ENCODE peak calls at places on chromosome 13, in eight cellular contexts. K is stimulated activated CD8-positive, alpha-beta memory T cell treated with anti-CD3 and anti-CD28 coated beads, Interleukin-15, amount 100 ng/mL, for 4 hours; Y is neural crest cell; M is cardiac septum; H is activated naive CD8-positive, alpha-beta T cell treated with anti-CD3 and anti-CD28 coated beads, Interleukin-2, amount 50 U/mL, for 24 hours; L is hypothalamus; R is endodermal cell; E is ureter. N is an unnamed sample.

GRCh38 chr13:106348032-106348431 is 187.4 kb downstream of the EFNB2 start:
- DNase-seq in K (no peak), L (no peak), M (no peak), R (peak; percentile 53), Y (no peak), E (no peak), H (no peak), N (peak; percentile 33)

GRCh38 chr13:55560331-55560730 is 1580.4 kb upstream of the PRR20A start:
- DNase-seq in Y (no peak), E (no peak), L (no peak), M (no peak), K (no peak), R (no peak), H (no peak), N (no peak)

GRCh38 chr13:110642291-110642981 is 27.1 kb downstream of the NAXD start:
- DNase-seq in R (peak; percentile 42), Y (no peak), E (no peak), H (no peak), L (no peak), M (no peak), K (no peak), N (no peak)

GRCh38 chr13:112450567-112451240 is 74.5 kb downstream of the SPACA7 start:
- DNase-seq in Y (no peak), R (no peak), L (no peak), K (no peak), E (no peak), H (no peak), M (peak; percentile 54), N (no peak)

GRCh38 chr13:27293873-27294515 is 23.4 kb downstream of the RASL11A start:
- DNase-seq in K (no peak), E (no peak), H (no peak), M (no peak), R (no peak), L (no peak), Y (no peak), N (no peak)

GRCh38 chr13:110265682-110266430 is 41.1 kb downstream of the COL4A1 start:
- DNase-seq in M (peak; percentile 76), E (peak; percentile 68), R (peak; percentile 42), K (no peak), H (no peak), Y (no peak), L (no peak), N (peak; percentile 48)

GRCh38 chr13:74443623-74444022 is 309.4 kb upstream of the KLF12 start:
- DNase-seq in M (no peak), H (no peak), E (no peak), R (no peak), K (no peak), L (no peak), Y (no peak), N (no peak)

GRCh38 chr13:37306778-37307544 is 201.5 kb upstream of the CSNK1A1L start:
- DNase-seq in R (no peak), E (no peak), Y (no peak), L (no peak), M (no peak), H (no peak), K (no peak), N (no peak)

GRCh38 chr13:114067381-114067885 is 65.0 kb downstream of the RASA3 start:
- DNase-seq in M (no peak), L (no peak), H (peak; percentile 48), K (no peak), E (no peak), R (no peak), Y (no peak), N (no peak)

GRCh38 chr13:46749951-46750350 is 47.0 kb downstream of the ESD start:
- DNase-seq in L (no peak), H (no peak), K (no peak), M (no peak), E (no peak), Y (no peak), R (no peak), N (no peak)

GRCh38 chr13:46172531-46172991 is 9.4 kb downstream of the LCP1 start:
- DNase-seq in E (no peak), H (peak; percentile 42), L (no peak), R (no peak), Y (no peak), K (no peak), M (peak; percentile 77), N (no peak)

GRCh38 chr13:104024416-104025170 is 958.4 kb upstream of the SLC10A2 start:
- DNase-seq in L (no peak), E (no peak), K (no peak), Y (no peak), H (no peak), M (no peak), R (no peak), N (no peak)

GRCh38 chr13:76717092-76717491 is 169.1 kb downstream of the KCTD12 start:
- DNase-seq in L (no peak), E (no peak), H (no peak), K (no peak), M (no peak), R (no peak), Y (no peak), N (no peak)

GRCh38 chr13:44759222-44759721 is 183.1 kb upstream of the TSC22D1 start:
- DNase-seq in E (no peak), K (no peak), H (no peak), L (no peak), R (peak; percentile 49), Y (no peak), M (no peak), N (peak; percentile 21)

GRCh38 chr13:77492982-77493381 is 42.5 kb upstream of the SCEL start:
- DNase-seq in R (no peak), K (no peak), Y (no peak), E (no peak), H (no peak), M (no peak), L (no peak), N (no peak)

GRCh38 chr13:48570225-48570828 is 37.4 kb upstream of the RCBTB2 start:
- DNase-seq in K (no peak), R (no peak), M (peak; percentile 82), H (no peak), L (no peak), Y (no peak), E (no peak), N (no peak)

GRCh38 chr13:67736646-67737420 is 506.7 kb upstream of the PCDH9 start:
- DNase-seq in M (no peak), L (no peak), K (no peak), H (no peak), R (peak; percentile 82), Y (peak; percentile 44), E (no peak), N (peak; percentile 68)

GRCh38 chr13:99757756-99758464 is 213.7 kb downstream of the ZIC5 start:
- DNase-seq in L (no peak), K (no peak), R (no peak), E (no peak), M (no peak), H (no peak), Y (no peak), N (no peak)

GRCh38 chr13:104111031-104111430 is 1044.8 kb upstream of the SLC10A2 start:
- DNase-seq in E (no peak), Y (no peak), H (no peak), K (no peak), M (no peak), L (no peak), R (no peak), N (no peak)

GRCh38 chr13:74464656-74465055 is 330.5 kb upstream of the KLF12 start:
- DNase-seq in E (no peak), L (no peak), R (no peak), H (no peak), M (no peak), K (no peak), Y (no peak), N (no peak)

GRCh38 chr13:101799196-101799595 is 346.7 kb downstream of the ITGBL1 start:
- DNase-seq in K (no peak), L (no peak), R (peak; percentile 60), Y (no peak), E (no peak), H (no peak), M (no peak), N (peak; percentile 5)

GRCh38 chr13:32267836-32268439 is 47.2 kb downstream of the ZAR1L start:
- DNase-seq in E (no peak), L (no peak), Y (no peak), K (no peak), M (no peak), H (peak; percentile 54), R (peak; percentile 93), N (peak; percentile 27)

GRCh38 chr13:106401081-106401480 is 134.4 kb downstream of the EFNB2 start:
- DNase-seq in K (no peak), R (no peak), H (no peak), L (no peak), E (no peak), Y (no peak), M (no peak), N (no peak)

GRCh38 chr13:50375792-50376191 is 360.5 kb downstream of the KCNRG start:
- DNase-seq in K (no peak), E (no peak), M (no peak), R (no peak), H (no peak), Y (no peak), L (no peak), N (no peak)

GRCh38 chr13:99959127-99959529 is 12.4 kb downstream of the ZIC5 start:
- DNase-seq in E (no peak), K (no peak), M (no peak), L (no peak), Y (no peak), H (no peak), R (no peak), N (peak; percentile 59)

GRCh38 chr13:34943675-34944634 is 1.9 kb downstream of the NBEA start:
- DNase-seq in R (no peak), K (no peak), M (no peak), H (no peak), Y (no peak), E (no peak), L (no peak), N (no peak)

GRCh38 chr13:21014666-21015170 is 46.7 kb downstream of the LATS2 start:
- DNase-seq in H (no peak), Y (no peak), E (no peak), M (peak; percentile 79), K (no peak), L (no peak), R (no peak), N (no peak)